ENCODE peak calls at places on chromosomes 12 and 14, in six cellular contexts. One of them, this sample, is unnamed.

GRCh38 chr12:48997719-48998496 is 1.3 kb downstream of the DDN start:
- DNase-seq in D341Med: peak; percentile 82
- DNase-seq in type B pancreatic cell: no peak
- DNase-seq in activated naive CD8-positive, alpha-beta T cell treated with anti-CD3 and anti-CD28 coated beads, Interleukin-2, amount 50 U/mL, for 24 hours: peak; percentile 57
- DNase-seq in GM12865: peak; percentile 84
- DNase-seq in NB4: peak; percentile 67
- DNase-seq in this sample: no peak

GRCh38 chr12:98498635-98499034 is 16.8 kb upstream of the TMPO start:
- DNase-seq in D341Med: no peak
- DNase-seq in type B pancreatic cell: no peak
- DNase-seq in activated naive CD8-positive, alpha-beta T cell treated with anti-CD3 and anti-CD28 coated beads, Interleukin-2, amount 50 U/mL, for 24 hours: no peak
- DNase-seq in GM12865: no peak
- DNase-seq in NB4: no peak
- DNase-seq in this sample: no peak

GRCh38 chr12:25054783-25055144 is 105.9 kb upstream of the BCAT1 start:
- DNase-seq in D341Med: no peak
- DNase-seq in type B pancreatic cell: no peak
- DNase-seq in activated naive CD8-positive, alpha-beta T cell treated with anti-CD3 and anti-CD28 coated beads, Interleukin-2, amount 50 U/mL, for 24 hours: peak; percentile 67
- DNase-seq in GM12865: peak; percentile 85
- DNase-seq in NB4: peak; percentile 50
- DNase-seq in this sample: peak; percentile 20

GRCh38 chr14:75370416-75371205 is 57.2 kb upstream of the JDP2 start:
- DNase-seq in D341Med: no peak
- DNase-seq in type B pancreatic cell: no peak
- DNase-seq in activated naive CD8-positive, alpha-beta T cell treated with anti-CD3 and anti-CD28 coated beads, Interleukin-2, amount 50 U/mL, for 24 hours: no peak
- DNase-seq in GM12865: no peak
- DNase-seq in NB4: peak; percentile 51
- DNase-seq in this sample: no peak

GRCh38 chr14:105935384-105935783 is 409.0 kb downstream of the TMEM121 start:
- DNase-seq in D341Med: no peak
- DNase-seq in type B pancreatic cell: no peak
- DNase-seq in activated naive CD8-positive, alpha-beta T cell treated with anti-CD3 and anti-CD28 coated beads, Interleukin-2, amount 50 U/mL, for 24 hours: no peak
- DNase-seq in GM12865: no peak
- DNase-seq in NB4: no peak
- DNase-seq in this sample: no peak

GRCh38 chr14:101704140-101704539 is 57.4 kb upstream of the PPP2R5C start:
- DNase-seq in D341Med: no peak
- DNase-seq in type B pancreatic cell: no peak
- DNase-seq in activated naive CD8-positive, alpha-beta T cell treated with anti-CD3 and anti-CD28 coated beads, Interleukin-2, amount 50 U/mL, for 24 hours: no peak
- DNase-seq in GM12865: peak; percentile 36
- DNase-seq in NB4: no peak
- DNase-seq in this sample: no peak

GRCh38 chr12:57810450-57810849 is 8.1 kb downstream of the AVIL start:
- DNase-seq in D341Med: no peak
- DNase-seq in type B pancreatic cell: no peak
- DNase-seq in activated naive CD8-positive, alpha-beta T cell treated with anti-CD3 and anti-CD28 coated beads, Interleukin-2, amount 50 U/mL, for 24 hours: no peak
- DNase-seq in GM12865: no peak
- DNase-seq in NB4: peak; percentile 37
- DNase-seq in this sample: no peak

GRCh38 chr12:91777268-91777997 is 368.2 kb downstream of the BTG1 start:
- DNase-seq in D341Med: no peak
- DNase-seq in type B pancreatic cell: no peak
- DNase-seq in activated naive CD8-positive, alpha-beta T cell treated with anti-CD3 and anti-CD28 coated beads, Interleukin-2, amount 50 U/mL, for 24 hours: no peak
- DNase-seq in GM12865: no peak
- DNase-seq in NB4: no peak
- DNase-seq in this sample: no peak

GRCh38 chr14:59305836-59306555 is 117.5 kb downstream of the DAAM1 start:
- DNase-seq in D341Med: no peak
- DNase-seq in type B pancreatic cell: no peak
- DNase-seq in activated naive CD8-positive, alpha-beta T cell treated with anti-CD3 and anti-CD28 coated beads, Interleukin-2, amount 50 U/mL, for 24 hours: no peak
- DNase-seq in GM12865: no peak
- DNase-seq in NB4: no peak
- DNase-seq in this sample: no peak

GRCh38 chr12:98686603-98687002 is 41.5 kb downstream of the APAF1 start:
- DNase-seq in D341Med: no peak
- DNase-seq in type B pancreatic cell: no peak
- DNase-seq in activated naive CD8-positive, alpha-beta T cell treated with anti-CD3 and anti-CD28 coated beads, Interleukin-2, amount 50 U/mL, for 24 hours: no peak
- DNase-seq in GM12865: no peak
- DNase-seq in NB4: no peak
- DNase-seq in this sample: no peak

GRCh38 chr12:17278946-17279345 is 673.0 kb upstream of the LMO3 start:
- DNase-seq in D341Med: no peak
- DNase-seq in type B pancreatic cell: no peak
- DNase-seq in activated naive CD8-positive, alpha-beta T cell treated with anti-CD3 and anti-CD28 coated beads, Interleukin-2, amount 50 U/mL, for 24 hours: no peak
- DNase-seq in GM12865: no peak
- DNase-seq in NB4: no peak
- DNase-seq in this sample: no peak

GRCh38 chr12:26251600-26251999 is 56.2 kb downstream of the SSPN start:
- DNase-seq in D341Med: no peak
- DNase-seq in type B pancreatic cell: no peak
- DNase-seq in activated naive CD8-positive, alpha-beta T cell treated with anti-CD3 and anti-CD28 coated beads, Interleukin-2, amount 50 U/mL, for 24 hours: no peak
- DNase-seq in GM12865: no peak
- DNase-seq in NB4: no peak
- DNase-seq in this sample: no peak

GRCh38 chr12:92302041-92302829 is 156.6 kb upstream of the BTG1 start:
- DNase-seq in D341Med: no peak
- DNase-seq in type B pancreatic cell: no peak
- DNase-seq in activated naive CD8-positive, alpha-beta T cell treated with anti-CD3 and anti-CD28 coated beads, Interleukin-2, amount 50 U/mL, for 24 hours: no peak
- DNase-seq in GM12865: no peak
- DNase-seq in NB4: no peak
- DNase-seq in this sample: no peak

GRCh38 chr12:30969606-30970395 is 43.3 kb downstream of the TSPAN11 start:
- DNase-seq in D341Med: no peak
- DNase-seq in type B pancreatic cell: no peak
- DNase-seq in activated naive CD8-positive, alpha-beta T cell treated with anti-CD3 and anti-CD28 coated beads, Interleukin-2, amount 50 U/mL, for 24 hours: no peak
- DNase-seq in GM12865: no peak
- DNase-seq in NB4: no peak
- DNase-seq in this sample: no peak

GRCh38 chr12:122022393-122023338 is 982 bp downstream of the BCL7A start:
- DNase-seq in D341Med: peak; percentile 85
- DNase-seq in type B pancreatic cell: no peak
- DNase-seq in activated naive CD8-positive, alpha-beta T cell treated with anti-CD3 and anti-CD28 coated beads, Interleukin-2, amount 50 U/mL, for 24 hours: peak; percentile 49
- DNase-seq in GM12865: no peak
- DNase-seq in NB4: peak; percentile 56
- DNase-seq in this sample: no peak

GRCh38 chr14:20682435-20683124 is 1.8 kb upstream of the RNASE4 start:
- DNase-seq in D341Med: peak; percentile 87
- DNase-seq in type B pancreatic cell: peak; percentile 84
- DNase-seq in activated naive CD8-positive, alpha-beta T cell treated with anti-CD3 and anti-CD28 coated beads, Interleukin-2, amount 50 U/mL, for 24 hours: peak; percentile 83
- DNase-seq in GM12865: peak; percentile 96
- DNase-seq in NB4: peak; percentile 75
- DNase-seq in this sample: peak; percentile 68

GRCh38 chr12:526089-526488 is 66.3 kb downstream of the B4GALNT3 start:
- DNase-seq in D341Med: no peak
- DNase-seq in type B pancreatic cell: no peak
- DNase-seq in activated naive CD8-positive, alpha-beta T cell treated with anti-CD3 and anti-CD28 coated beads, Interleukin-2, amount 50 U/mL, for 24 hours: no peak
- DNase-seq in GM12865: no peak
- DNase-seq in NB4: peak; percentile 86
- DNase-seq in this sample: no peak

GRCh38 chr12:42482820-42483533 is 106.6 kb downstream of the PRICKLE1 start:
- DNase-seq in D341Med: peak; percentile 95
- DNase-seq in type B pancreatic cell: peak; percentile 89
- DNase-seq in activated naive CD8-positive, alpha-beta T cell treated with anti-CD3 and anti-CD28 coated beads, Interleukin-2, amount 50 U/mL, for 24 hours: peak; percentile 78
- DNase-seq in GM12865: peak; percentile 74
- DNase-seq in NB4: peak; percentile 79
- DNase-seq in this sample: no peak

GRCh38 chr12:126747530-126748149 is 1519.3 kb upstream of the TMEM132C start:
- DNase-seq in D341Med: peak; percentile 74
- DNase-seq in type B pancreatic cell: no peak
- DNase-seq in activated naive CD8-positive, alpha-beta T cell treated with anti-CD3 and anti-CD28 coated beads, Interleukin-2, amount 50 U/mL, for 24 hours: peak; percentile 57
- DNase-seq in GM12865: peak; percentile 49
- DNase-seq in NB4: peak; percentile 63
- DNase-seq in this sample: peak; percentile 9

GRCh38 chr14:24430682-24431568 is 1.2 kb downstream of the KHNYN start:
- DNase-seq in D341Med: peak; percentile 44
- DNase-seq in type B pancreatic cell: peak; percentile 66
- DNase-seq in activated naive CD8-positive, alpha-beta T cell treated with anti-CD3 and anti-CD28 coated beads, Interleukin-2, amount 50 U/mL, for 24 hours: peak; percentile 75
- DNase-seq in GM12865: peak; percentile 85
- DNase-seq in NB4: peak; percentile 48
- DNase-seq in this sample: no peak

GRCh38 chr14:95497561-95498011 is 18.9 kb downstream of the SYNE3 start:
- DNase-seq in D341Med: no peak
- DNase-seq in type B pancreatic cell: no peak
- DNase-seq in activated naive CD8-positive, alpha-beta T cell treated with anti-CD3 and anti-CD28 coated beads, Interleukin-2, amount 50 U/mL, for 24 hours: no peak
- DNase-seq in GM12865: peak; percentile 77
- DNase-seq in NB4: no peak
- DNase-seq in this sample: no peak

GRCh38 chr12:89475203-89475990 is 49.2 kb downstream of the GALNT4 start:
- DNase-seq in D341Med: no peak
- DNase-seq in type B pancreatic cell: no peak
- DNase-seq in activated naive CD8-positive, alpha-beta T cell treated with anti-CD3 and anti-CD28 coated beads, Interleukin-2, amount 50 U/mL, for 24 hours: no peak
- DNase-seq in GM12865: peak; percentile 40
- DNase-seq in NB4: no peak
- DNase-seq in this sample: no peak

GRCh38 chr14:82642425-82642824 is 1108.8 kb upstream of the SEL1L start:
- DNase-seq in D341Med: no peak
- DNase-seq in type B pancreatic cell: peak; percentile 77
- DNase-seq in activated naive CD8-positive, alpha-beta T cell treated with anti-CD3 and anti-CD28 coated beads, Interleukin-2, amount 50 U/mL, for 24 hours: no peak
- DNase-seq in GM12865: no peak
- DNase-seq in NB4: no peak
- DNase-seq in this sample: no peak

GRCh38 chr12:19850341-19851065 is 411.2 kb downstream of the AEBP2 start:
- DNase-seq in D341Med: no peak
- DNase-seq in type B pancreatic cell: no peak
- DNase-seq in activated naive CD8-positive, alpha-beta T cell treated with anti-CD3 and anti-CD28 coated beads, Interleukin-2, amount 50 U/mL, for 24 hours: no peak
- DNase-seq in GM12865: peak; percentile 46
- DNase-seq in NB4: no peak
- DNase-seq in this sample: no peak

GRCh38 chr12:8907513-8907912 is 6.8 kb upstream of the PHC1 start:
- DNase-seq in D341Med: no peak
- DNase-seq in type B pancreatic cell: no peak
- DNase-seq in activated naive CD8-positive, alpha-beta T cell treated with anti-CD3 and anti-CD28 coated beads, Interleukin-2, amount 50 U/mL, for 24 hours: no peak
- DNase-seq in GM12865: no peak
- DNase-seq in NB4: no peak
- DNase-seq in this sample: no peak

GRCh38 chr12:58433969-58434368 is 486.3 kb downstream of the LRIG3 start:
- DNase-seq in D341Med: no peak
- DNase-seq in type B pancreatic cell: no peak
- DNase-seq in activated naive CD8-positive, alpha-beta T cell treated with anti-CD3 and anti-CD28 coated beads, Interleukin-2, amount 50 U/mL, for 24 hours: no peak
- DNase-seq in GM12865: no peak
- DNase-seq in NB4: no peak
- DNase-seq in this sample: no peak

This sample was measured in NK-92 treated with Interleukin-12 subunit alpha and Interleukin-12 subunit beta, amount 100 ng/mL, for 24 hours.